ENCODE peak calls at places on chromosomes 6 and 20, in seven cellular contexts. One of them, this sample, is unnamed.

GRCh38 chr6:1281746-1282145 is 30.2 kb upstream of the FOXQ1 start:
- DNase-seq in OCI-LY7: no peak
- DNase-seq in H1: no peak
- DNase-seq in psoas muscle: no peak
- DNase-seq in mesendoderm: peak
- DNase-seq in NCI-H1694 treated with DMSO at 0.1 percent for 48 hours: no peak
- DNase-seq in effector memory CD8-positive, alpha-beta T cell: no peak
- DNase-seq in this sample: no peak

GRCh38 chr6:92114091-92114490 is 1305.3 kb downstream of the EPHA7 start:
- DNase-seq in effector memory CD8-positive, alpha-beta T cell: no peak
- DNase-seq in NCI-H1694 treated with DMSO at 0.1 percent for 48 hours: no peak
- DNase-seq in OCI-LY7: no peak
- DNase-seq in H1: no peak
- DNase-seq in mesendoderm: no peak
- DNase-seq in psoas muscle: no peak
- DNase-seq in this sample: no peak

GRCh38 chr6:135243871-135244796 is 63.0 kb downstream of the MYB start:
- DNase-seq in effector memory CD8-positive, alpha-beta T cell: no peak
- DNase-seq in OCI-LY7: peak
- DNase-seq in mesendoderm: no peak
- DNase-seq in H1: no peak
- DNase-seq in NCI-H1694 treated with DMSO at 0.1 percent for 48 hours: no peak
- DNase-seq in psoas muscle: no peak
- DNase-seq in this sample: no peak

GRCh38 chr20:47204008-47204745 is 152.3 kb downstream of the ZMYND8 start:
- DNase-seq in mesendoderm: peak
- DNase-seq in psoas muscle: no peak
- DNase-seq in effector memory CD8-positive, alpha-beta T cell: no peak
- DNase-seq in NCI-H1694 treated with DMSO at 0.1 percent for 48 hours: no peak
- DNase-seq in H1: no peak
- DNase-seq in OCI-LY7: no peak
- DNase-seq in this sample: no peak

GRCh38 chr6:170096191-170096802 is 194.6 kb downstream of the DLL1 start:
- DNase-seq in OCI-LY7: no peak
- DNase-seq in NCI-H1694 treated with DMSO at 0.1 percent for 48 hours: no peak
- DNase-seq in H1: peak
- DNase-seq in mesendoderm: no peak
- DNase-seq in effector memory CD8-positive, alpha-beta T cell: no peak
- DNase-seq in psoas muscle: no peak
- DNase-seq in this sample: no peak

GRCh38 chr6:4354181-4354580 is 218.8 kb upstream of the ECI2 start:
- DNase-seq in psoas muscle: no peak
- DNase-seq in OCI-LY7: no peak
- DNase-seq in mesendoderm: peak
- DNase-seq in H1: no peak
- DNase-seq in effector memory CD8-positive, alpha-beta T cell: no peak
- DNase-seq in NCI-H1694 treated with DMSO at 0.1 percent for 48 hours: no peak
- DNase-seq in this sample: no peak

GRCh38 chr20:11822116-11822794 is 95.4 kb upstream of the BTBD3 start:
- DNase-seq in OCI-LY7: no peak
- DNase-seq in psoas muscle: no peak
- DNase-seq in H1: no peak
- DNase-seq in effector memory CD8-positive, alpha-beta T cell: no peak
- DNase-seq in NCI-H1694 treated with DMSO at 0.1 percent for 48 hours: no peak
- DNase-seq in mesendoderm: no peak
- DNase-seq in this sample: no peak

GRCh38 chr6:156886409-156886808 is 109.2 kb downstream of the ARID1B start:
- DNase-seq in OCI-LY7: peak
- DNase-seq in H1: no peak
- DNase-seq in psoas muscle: no peak
- DNase-seq in effector memory CD8-positive, alpha-beta T cell: no peak
- DNase-seq in mesendoderm: no peak
- DNase-seq in NCI-H1694 treated with DMSO at 0.1 percent for 48 hours: no peak
- DNase-seq in this sample: no peak

GRCh38 chr20:37803476-37804307 is 99.2 kb upstream of the VSTM2L start:
- DNase-seq in mesendoderm: peak
- DNase-seq in psoas muscle: no peak
- DNase-seq in H1: no peak
- DNase-seq in NCI-H1694 treated with DMSO at 0.1 percent for 48 hours: no peak
- DNase-seq in OCI-LY7: peak
- DNase-seq in effector memory CD8-positive, alpha-beta T cell: no peak
- DNase-seq in this sample: no peak

GRCh38 chr20:1934578-1935573 is 39.7 kb downstream of the SIRPA start:
- DNase-seq in NCI-H1694 treated with DMSO at 0.1 percent for 48 hours: no peak
- DNase-seq in H1: no peak
- DNase-seq in mesendoderm: no peak
- DNase-seq in psoas muscle: peak
- DNase-seq in effector memory CD8-positive, alpha-beta T cell: no peak
- DNase-seq in OCI-LY7: no peak
- DNase-seq in this sample: no peak

GRCh38 chr20:38143238-38143645 is 21.8 kb downstream of the TGM2 start:
- DNase-seq in mesendoderm: peak
- DNase-seq in NCI-H1694 treated with DMSO at 0.1 percent for 48 hours: no peak
- DNase-seq in effector memory CD8-positive, alpha-beta T cell: no peak
- DNase-seq in H1: no peak
- DNase-seq in OCI-LY7: no peak
- DNase-seq in psoas muscle: no peak
- DNase-seq in this sample: no peak

GRCh38 chr20:60372282-60372681 is 414.1 kb downstream of the CDH26 start:
- DNase-seq in mesendoderm: no peak
- DNase-seq in H1: no peak
- DNase-seq in NCI-H1694 treated with DMSO at 0.1 percent for 48 hours: no peak
- DNase-seq in psoas muscle: no peak
- DNase-seq in effector memory CD8-positive, alpha-beta T cell: no peak
- DNase-seq in OCI-LY7: no peak
- DNase-seq in this sample: no peak

GRCh38 chr6:35562060-35562459 is 49.4 kb upstream of the TULP1 start:
- DNase-seq in H1: no peak
- DNase-seq in OCI-LY7: no peak
- DNase-seq in mesendoderm: no peak
- DNase-seq in NCI-H1694 treated with DMSO at 0.1 percent for 48 hours: no peak
- DNase-seq in psoas muscle: no peak
- DNase-seq in effector memory CD8-positive, alpha-beta T cell: no peak
- DNase-seq in this sample: no peak

GRCh38 chr6:5412017-5412416 is 150.7 kb downstream of the FARS2 start:
- DNase-seq in mesendoderm: no peak
- DNase-seq in OCI-LY7: no peak
- DNase-seq in effector memory CD8-positive, alpha-beta T cell: no peak
- DNase-seq in psoas muscle: no peak
- DNase-seq in H1: peak
- DNase-seq in NCI-H1694 treated with DMSO at 0.1 percent for 48 hours: no peak
- DNase-seq in this sample: no peak

GRCh38 chr20:5786930-5787826 is 37.0 kb downstream of the SHLD1 start:
- DNase-seq in NCI-H1694 treated with DMSO at 0.1 percent for 48 hours: no peak
- DNase-seq in mesendoderm: no peak
- DNase-seq in H1: no peak
- DNase-seq in effector memory CD8-positive, alpha-beta T cell: no peak
- DNase-seq in psoas muscle: no peak
- DNase-seq in OCI-LY7: no peak
- DNase-seq in this sample: no peak

GRCh38 chr6:90241229-90241873 is 55.3 kb downstream of the BACH2 start:
- DNase-seq in OCI-LY7: no peak
- DNase-seq in NCI-H1694 treated with DMSO at 0.1 percent for 48 hours: peak
- DNase-seq in mesendoderm: peak
- DNase-seq in H1: no peak
- DNase-seq in psoas muscle: no peak
- DNase-seq in effector memory CD8-positive, alpha-beta T cell: no peak
- DNase-seq in this sample: no peak

GRCh38 chr6:106974337-106974998 is at the start of gene CD24:
- DNase-seq in effector memory CD8-positive, alpha-beta T cell: no peak
- DNase-seq in NCI-H1694 treated with DMSO at 0.1 percent for 48 hours: peak
- DNase-seq in mesendoderm: peak
- DNase-seq in H1: peak
- DNase-seq in psoas muscle: no peak
- DNase-seq in OCI-LY7: peak
- DNase-seq in this sample: no peak

GRCh38 chr6:16707101-16707783 is 54.0 kb downstream of the ATXN1 start:
- DNase-seq in mesendoderm: no peak
- DNase-seq in OCI-LY7: no peak
- DNase-seq in H1: no peak
- DNase-seq in effector memory CD8-positive, alpha-beta T cell: no peak
- DNase-seq in psoas muscle: no peak
- DNase-seq in NCI-H1694 treated with DMSO at 0.1 percent for 48 hours: no peak
- DNase-seq in this sample: no peak

GRCh38 chr20:5000263-5001173 is 792 bp downstream of the SLC23A2 start:
- DNase-seq in mesendoderm: peak
- DNase-seq in NCI-H1694 treated with DMSO at 0.1 percent for 48 hours: no peak
- DNase-seq in effector memory CD8-positive, alpha-beta T cell: peak
- DNase-seq in OCI-LY7: peak
- DNase-seq in psoas muscle: peak
- DNase-seq in H1: peak
- DNase-seq in this sample: peak

GRCh38 chr6:37019065-37019450 is 13.6 kb downstream of the FGD2 start:
- DNase-seq in mesendoderm: no peak
- DNase-seq in NCI-H1694 treated with DMSO at 0.1 percent for 48 hours: peak
- DNase-seq in psoas muscle: no peak
- DNase-seq in effector memory CD8-positive, alpha-beta T cell: no peak
- DNase-seq in H1: no peak
- DNase-seq in OCI-LY7: no peak
- DNase-seq in this sample: no peak

GRCh38 chr6:3131695-3132094 is 13.2 kb downstream of the BPHL start:
- DNase-seq in OCI-LY7: no peak
- DNase-seq in effector memory CD8-positive, alpha-beta T cell: no peak
- DNase-seq in mesendoderm: no peak
- DNase-seq in NCI-H1694 treated with DMSO at 0.1 percent for 48 hours: no peak
- DNase-seq in psoas muscle: no peak
- DNase-seq in H1: no peak
- DNase-seq in this sample: no peak

GRCh38 chr20:24465730-24466129 is 3.7 kb upstream of the SYNDIG1 start:
- DNase-seq in psoas muscle: no peak
- DNase-seq in H1: no peak
- DNase-seq in mesendoderm: no peak
- DNase-seq in NCI-H1694 treated with DMSO at 0.1 percent for 48 hours: no peak
- DNase-seq in OCI-LY7: no peak
- DNase-seq in effector memory CD8-positive, alpha-beta T cell: no peak
- DNase-seq in this sample: no peak

GRCh38 chr6:128899651-128900050 is 16.7 kb downstream of the LAMA2 start:
- DNase-seq in effector memory CD8-positive, alpha-beta T cell: no peak
- DNase-seq in psoas muscle: no peak
- DNase-seq in mesendoderm: no peak
- DNase-seq in NCI-H1694 treated with DMSO at 0.1 percent for 48 hours: no peak
- DNase-seq in OCI-LY7: no peak
- DNase-seq in H1: no peak
- DNase-seq in this sample: no peak